ENCODE peak calls at places on chromosome X, in five cellular contexts. Q is OCI-LY7; X is CD8-positive, alpha-beta T cell; Y is body of pancreas; H is glutamatergic neuron. Z is an unnamed sample.
A peak's percentile ranks its signal among the peaks of the same experiment; 100 is the strongest.

GRCh38 chrX:1026263-1027015 is 186.0 kb downstream of the CRLF2 start:
- DNase-seq in H (no peak), Q (peak; percentile 63), X (no peak), Y (no peak), Z (no peak)

GRCh38 chrX:37348237-37349130 is 680 bp upstream of the PRRG1 start:
- DNase-seq in Y (no peak), H (no peak), X (no peak), Q (no peak), Z (no peak)

GRCh38 chrX:120015145-120016067 is 62.1 kb downstream of the RHOXF2B start:
- DNase-seq in H (no peak), X (no peak), Y (peak; percentile 57), Q (no peak), Z (peak; percentile 3)

GRCh38 chrX:39299615-39300014 is 498.4 kb downstream of the MID1IP1 start:
- DNase-seq in Q (no peak), Y (no peak), X (no peak), H (no peak), Z (no peak)

GRCh38 chrX:21735038-21735752 is 22.7 kb downstream of the SMPX start:
- DNase-seq in X (no peak), Q (no peak), H (no peak), Y (no peak), Z (no peak)

GRCh38 chrX:41005445-41005992 is 79.7 kb upstream of the USP9X start:
- DNase-seq in Y (no peak), H (no peak), Q (no peak), X (no peak), Z (no peak)

GRCh38 chrX:27565992-27566391 is 24.2 kb upstream of the DCAF8L2 start:
- DNase-seq in Y (no peak), H (no peak), Q (no peak), X (no peak), Z (peak; percentile 26)

GRCh38 chrX:78105944-78106650 is 2.0 kb downstream of the PGK1 start:
- DNase-seq in X (no peak), H (no peak), Q (no peak), Y (no peak), Z (no peak)

GRCh38 chrX:94256396-94256795 is 582.4 kb downstream of the FAM133A start:
- DNase-seq in H (no peak), Q (no peak), Y (no peak), X (no peak), Z (no peak)

GRCh38 chrX:1601051-1601767 is 9.8 kb downstream of the AKAP17A start:
- DNase-seq in Y (no peak), H (no peak), X (no peak), Q (no peak), Z (no peak)

GRCh38 chrX:111322231-111322855 is 52.1 kb upstream of the CAPN6 start:
- DNase-seq in Y (no peak), Q (no peak), X (no peak), H (no peak), Z (no peak)

GRCh38 chrX:112147206-112147605 is 64.6 kb upstream of the TRPC5 start:
- DNase-seq in X (no peak), Y (no peak), H (peak; percentile 24), Q (peak; percentile 2), Z (peak; percentile 6)

GRCh38 chrX:68784816-68785215 is 44.0 kb upstream of the EFNB1 start:
- DNase-seq in H (no peak), Q (no peak), X (no peak), Y (no peak), Z (no peak)

GRCh38 chrX:9610774-9611392 is 146.0 kb downstream of the TBL1X start:
- DNase-seq in H (no peak), X (no peak), Q (no peak), Y (no peak), Z (no peak)

GRCh38 chrX:125627676-125628075 is 308.0 kb downstream of the TEX13C start:
- DNase-seq in X (no peak), H (no peak), Q (peak; percentile 16), Y (no peak), Z (no peak)

GRCh38 chrX:10052906-10053625 is 85.9 kb downstream of the CLDN34 start:
- DNase-seq in H (no peak), X (peak; percentile 15), Q (no peak), Y (peak; percentile 34), Z (no peak)

GRCh38 chrX:65674351-65674893 is 7.0 kb downstream of the MSN start:
- DNase-seq in Y (no peak), Q (no peak), H (no peak), X (no peak), Z (no peak)

GRCh38 chrX:10086683-10087082 is 70.1 kb upstream of the CLCN4 start:
- DNase-seq in H (no peak), Q (no peak), X (no peak), Y (no peak), Z (no peak)

GRCh38 chrX:630922-631496 is 418 bp downstream of the SHOX start:
- DNase-seq in H (no peak), Y (no peak), Q (no peak), X (peak; percentile 27), Z (no peak)

GRCh38 chrX:39688576-39689373 is 409.0 kb downstream of the BCOR start:
- DNase-seq in X (no peak), Q (no peak), H (peak; percentile 79), Y (peak; percentile 68), Z (peak; percentile 57)

GRCh38 chrX:31656013-31656412 is 584.2 kb upstream of the FTHL17 start:
- DNase-seq in H (no peak), X (no peak), Y (no peak), Q (no peak), Z (no peak)

DNA sequence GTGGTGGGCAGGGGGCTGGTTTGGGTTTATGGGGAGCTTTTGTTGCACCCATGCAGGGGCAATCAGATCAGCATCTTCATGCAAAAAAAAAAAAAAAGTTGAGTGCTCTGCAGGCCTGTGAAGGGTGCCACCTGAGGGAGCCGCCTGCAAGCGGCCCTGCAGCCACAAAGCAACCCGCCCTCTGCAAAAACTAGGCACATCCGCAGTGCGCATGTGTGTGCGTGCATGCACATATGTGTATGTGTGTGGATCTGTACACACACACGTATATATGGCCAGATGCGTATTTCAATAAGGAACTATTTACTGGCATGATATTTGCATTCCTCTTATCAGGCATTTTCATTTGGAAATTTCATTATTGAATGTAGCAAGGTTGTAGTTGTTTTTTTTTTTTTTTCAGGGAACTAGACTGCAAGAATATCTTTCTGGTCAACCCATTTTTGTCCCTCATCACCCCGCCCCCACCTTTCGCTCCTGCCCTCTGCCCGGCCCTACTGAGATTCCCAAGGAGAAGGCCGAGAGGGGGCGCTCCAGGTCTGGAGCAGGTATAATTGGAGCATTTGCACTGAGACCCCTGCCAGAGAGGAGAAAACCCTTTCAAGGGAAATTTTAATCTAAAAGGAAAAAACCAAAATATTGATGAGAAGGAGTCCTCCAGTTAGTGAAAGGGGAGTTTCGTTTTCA is 18.1 kb downstream of the CCNQ start:
- DNase-seq in H (peak; percentile 40), X (no peak), Y (no peak), Q (no peak), Z (peak; percentile 44)
- TF ChIP-seq CTCF in H (peak; percentile 10), X (no peak), Y (no peak), Q (no peak), Z (peak; percentile 22)

DNA sequence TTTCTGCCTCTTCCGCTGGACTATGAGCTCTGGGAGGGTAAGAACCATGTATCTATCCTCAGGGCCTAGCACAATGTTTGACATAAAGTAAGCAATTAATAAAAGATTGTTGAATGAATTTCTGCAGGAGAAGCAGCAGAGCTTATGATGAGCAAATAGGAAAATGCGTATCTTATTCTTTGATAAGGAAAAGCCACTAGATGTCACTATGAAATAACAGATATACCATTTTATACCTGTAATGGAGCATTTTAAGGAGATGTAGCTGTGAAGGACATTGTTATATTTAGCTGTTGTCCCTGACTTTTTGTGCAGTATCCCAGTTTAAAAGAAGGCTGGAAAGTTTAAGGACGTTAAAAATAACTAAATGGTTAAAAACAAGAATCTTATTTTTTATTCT is 147.2 kb upstream of the MBNL3 start:
- DNase-seq in X (no peak), Y (no peak), Q (no peak), H (no peak), Z (no peak)
- TF ChIP-seq CTCF in X (no peak), Y (no peak), Q (peak; percentile 48), H (no peak), Z (no peak)

DNA sequence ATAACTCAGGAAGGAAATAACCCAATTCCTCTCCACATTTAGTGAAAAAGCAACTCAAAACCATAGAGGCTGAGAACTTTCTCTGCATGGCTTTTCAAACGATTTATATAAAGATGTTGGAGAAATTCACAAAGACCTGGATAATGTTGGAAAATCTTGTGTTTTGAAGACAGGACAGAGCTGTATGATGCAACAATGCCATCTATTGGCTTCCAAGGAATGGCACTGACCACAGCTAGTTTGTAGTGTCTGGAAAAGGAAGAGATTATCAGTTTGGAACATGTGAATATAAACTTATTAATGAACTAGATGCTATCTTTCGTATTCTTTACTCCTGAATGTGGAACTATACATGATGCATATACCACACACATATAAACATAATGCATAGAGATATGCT is 503.6 kb downstream of the IL1RAPL1 start:
- DNase-seq in Q (no peak), H (no peak), X (no peak), Y (no peak), Z (no peak)
- TF ChIP-seq CTCF in Q (no peak), H (no peak), X (no peak), Y (peak; percentile 12), Z (no peak)

DNA sequence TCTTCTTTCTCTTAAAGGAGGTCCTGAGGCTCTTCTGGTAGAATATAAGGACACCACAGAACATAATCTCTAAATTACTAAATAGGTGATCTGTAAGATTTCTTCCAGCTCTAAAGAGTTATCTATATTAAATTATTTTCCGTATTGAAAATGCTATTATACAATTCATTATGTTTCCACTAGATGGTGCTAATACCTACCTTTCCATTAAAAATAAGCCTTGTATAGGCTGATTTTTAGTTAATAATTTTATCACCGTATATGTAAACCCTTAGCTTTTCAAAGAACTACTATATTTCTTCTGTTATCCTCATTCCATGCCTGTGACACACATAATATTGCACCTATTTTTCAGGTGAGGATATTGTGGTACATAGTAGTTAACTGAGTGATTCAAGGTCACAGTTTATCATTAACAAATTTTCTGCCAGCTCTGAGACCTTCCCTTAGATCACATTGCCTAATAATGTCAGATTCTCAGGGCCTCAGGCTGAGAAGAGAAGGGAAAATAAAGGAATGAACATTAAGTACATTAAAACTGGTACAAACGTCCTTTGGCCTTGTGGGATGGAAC is 138.8 kb downstream of the TEX11 start:
- DNase-seq in Q (peak; percentile 10), H (no peak), X (no peak), Y (no peak), Z (no peak)
- TF ChIP-seq CTCF in Q (peak; percentile 73), H (peak; percentile 58), X (peak; percentile 69), Y (peak; percentile 41), Z (peak; percentile 45)

GRCh38 chrX:139204903-139205667 is 325.5 kb upstream of the F9 start:
- DNase-seq in X (no peak), H (peak; percentile 49), Y (peak; percentile 63), Q (no peak), Z (peak; percentile 64)
- TF ChIP-seq CTCF in X (no peak), H (no peak), Y (no peak), Q (no peak), Z (no peak)

GRCh38 chrX:71096702-71097032 is 1.0 kb downstream of the FOXO4 start:
- DNase-seq in H (no peak), Y (no peak), X (no peak), Q (no peak), Z (no peak)

GRCh38 chrX:71099736-71100135 is 4.1 kb downstream of the FOXO4 start:
- DNase-seq in H (no peak), Y (no peak), Q (no peak), X (no peak), Z (no peak)

GRCh38 chrX:71095971-71096701 is 485 bp downstream of the FOXO4 start:
- DNase-seq in Q (no peak), X (no peak), H (peak; percentile 23), Y (no peak), Z (peak; percentile 12)

GRCh38 chrX:71098951-71099506 is 3.4 kb downstream of the FOXO4 start:
- DNase-seq in H (no peak), Y (no peak), X (no peak), Q (no peak), Z (no peak)

GRCh38 chrX:71098302-71098701 is 2.7 kb downstream of the FOXO4 start:
- DNase-seq in Y (peak; percentile 55), Q (peak; percentile 77), X (peak; percentile 86), H (peak; percentile 53), Z (peak; percentile 61)
- TF ChIP-seq CTCF in Y (peak; percentile 31), Q (peak; percentile 78), X (peak; percentile 56), H (peak; percentile 45), Z (no peak)

Z was measured in endothelial cell.